ENCODE peak calls at places on chromosomes 12 and 14, in five cellular contexts. W is GM10248, J is GM12865, S is AG09319, M is PC-3. A is an unnamed sample.

GRCh38 chr14:96255501-96256366 is at the start of gene BDKRB1:
- DNase-seq in J (no peak), S (peak), M (peak), W (no peak), A (no peak)

GRCh38 chr12:49515266-49515665 is 23.6 kb upstream of the KCNH3 start:
- DNase-seq in M (peak), S (peak), W (no peak), J (no peak), A (no peak)

GRCh38 chr12:47377414-47378221 is 297.9 kb upstream of the AMIGO2 start:
- DNase-seq in W (no peak), S (peak), J (no peak), M (peak), A (no peak)

GRCh38 chr12:47078733-47079364 is 572 bp upstream of the PCED1B start:
- DNase-seq in J (no peak), S (no peak), W (no peak), M (peak), A (peak)

GRCh38 chr14:24339284-24340151 is at the start of gene RIPK3:
- DNase-seq in S (no peak), W (peak), J (peak), M (no peak), A (peak)

GRCh38 chr14:56417173-56417572 is 162.4 kb upstream of the TMEM260 start:
- DNase-seq in M (no peak), J (no peak), S (no peak), W (no peak), A (no peak)

GRCh38 chr12:117968084-117968789 is 553 bp downstream of the KSR2 start:
- DNase-seq in S (no peak), J (no peak), W (no peak), M (no peak), A (no peak)

GRCh38 chr14:103562135-103562384 is 397 bp downstream of the BAG5 start:
- DNase-seq in M (peak), S (no peak), J (peak), W (no peak), A (no peak)

GRCh38 chr14:54627325-54627717 is 60.4 kb downstream of the SAMD4A start:
- DNase-seq in J (no peak), W (no peak), M (no peak), S (no peak), A (peak)

GRCh38 chr14:91817566-91818325 is 49.6 kb downstream of the TC2N start:
- DNase-seq in J (peak), W (no peak), M (no peak), S (no peak), A (peak)

GRCh38 chr12:6335451-6336078 is 6.3 kb downstream of the TNFRSF1A start:
- DNase-seq in S (no peak), M (peak), J (peak), W (peak), A (peak)

GRCh38 chr12:25152055-25152454 is 42.9 kb downstream of the DNAI7 start:
- DNase-seq in S (no peak), W (no peak), M (no peak), J (no peak), A (no peak)

GRCh38 chr14:70097576-70098256 is 91.0 kb downstream of the SLC8A3 start:
- DNase-seq in W (no peak), J (no peak), S (no peak), M (no peak), A (no peak)

GRCh38 chr12:20716037-20716436 is 20.9 kb downstream of the SLCO1C1 start:
- DNase-seq in W (no peak), M (peak), J (peak), S (no peak), A (no peak)

GRCh38 chr14:90903101-90903500 is 86.9 kb upstream of the TTC7B start:
- DNase-seq in S (peak), J (peak), M (peak), W (peak), A (peak)

GRCh38 chr12:44247588-44247987 is 411.7 kb downstream of the TMEM117 start:
- DNase-seq in J (no peak), W (no peak), S (no peak), M (no peak), A (no peak)

GRCh38 chr14:65213316-65213715 is 111.0 kb upstream of the MAX start:
- DNase-seq in J (no peak), S (no peak), W (no peak), M (no peak), A (no peak)

GRCh38 chr14:98120831-98121464 is 1151.0 kb downstream of the BCL11B start:
- DNase-seq in M (peak), S (no peak), W (no peak), J (peak), A (no peak)

GRCh38 chr14:87745507-87746118 is 247.4 kb downstream of the GALC start:
- DNase-seq in W (peak), S (no peak), J (peak), M (peak), A (peak)

GRCh38 chr14:104348741-104349140 is 210.4 kb downstream of the KIF26A start:
- DNase-seq in J (no peak), M (no peak), S (no peak), W (no peak), A (no peak)

GRCh38 chr12:67943295-67943892 is 45.9 kb upstream of the IFNG-AS1 start:
- DNase-seq in J (peak), S (peak), M (peak), W (peak), A (peak)

GRCh38 chr12:113727651-113728061 is 238.5 kb downstream of the RBM19 start:
- DNase-seq in J (no peak), M (peak), W (no peak), S (no peak), A (no peak)

GRCh38 chr14:88199882-88200281 is 123.2 kb downstream of the KCNK10 start:
- DNase-seq in W (no peak), M (no peak), J (no peak), S (no peak), A (no peak)

GRCh38 chr12:122793685-122794106 is 19.3 kb downstream of the CCDC62 start:
- DNase-seq in J (peak), W (peak), S (no peak), M (peak), A (peak)

GRCh38 chr14:48974994-48975393 is 611.2 kb downstream of the RPS29 start:
- DNase-seq in S (no peak), J (no peak), M (no peak), W (no peak), A (no peak)

GRCh38 chr12:94650143-94651056 is at the start of gene TMCC3:
- DNase-seq in J (peak), S (no peak), M (peak), W (peak), A (peak)

GRCh38 chr14:101098641-101099040 is 195.1 kb upstream of the RTL1 start:
- DNase-seq in J (no peak), M (no peak), S (no peak), W (no peak), A (no peak)

GRCh38 chr12:3568695-3569094 is 77.7 kb downstream of the PRMT8 start:
- DNase-seq in J (no peak), M (no peak), W (no peak), S (no peak), A (no peak)

GRCh38 chr12:110230655-110231054 is 50.4 kb upstream of the ATP2A2 start:
- DNase-seq in S (no peak), M (no peak), W (no peak), J (no peak), A (no peak)

GRCh38 chr14:44404599-44405349 is 102.3 kb downstream of the FSCB start:
- DNase-seq in M (no peak), J (no peak), W (no peak), S (no peak), A (no peak)

GRCh38 chr12:51070004-51070403 is 13.4 kb downstream of the CSRNP2 start:
- DNase-seq in S (no peak), J (no peak), M (no peak), W (no peak), A (no peak)

GRCh38 chr12:45269407-45269741 is 53.5 kb downstream of the ANO6 start:
- DNase-seq in W (no peak), S (no peak), J (no peak), M (no peak), A (no peak)
- TF ChIP-seq CTCF in W (no peak), S (no peak), J (no peak), M (no peak), A (no peak)

DNA sequence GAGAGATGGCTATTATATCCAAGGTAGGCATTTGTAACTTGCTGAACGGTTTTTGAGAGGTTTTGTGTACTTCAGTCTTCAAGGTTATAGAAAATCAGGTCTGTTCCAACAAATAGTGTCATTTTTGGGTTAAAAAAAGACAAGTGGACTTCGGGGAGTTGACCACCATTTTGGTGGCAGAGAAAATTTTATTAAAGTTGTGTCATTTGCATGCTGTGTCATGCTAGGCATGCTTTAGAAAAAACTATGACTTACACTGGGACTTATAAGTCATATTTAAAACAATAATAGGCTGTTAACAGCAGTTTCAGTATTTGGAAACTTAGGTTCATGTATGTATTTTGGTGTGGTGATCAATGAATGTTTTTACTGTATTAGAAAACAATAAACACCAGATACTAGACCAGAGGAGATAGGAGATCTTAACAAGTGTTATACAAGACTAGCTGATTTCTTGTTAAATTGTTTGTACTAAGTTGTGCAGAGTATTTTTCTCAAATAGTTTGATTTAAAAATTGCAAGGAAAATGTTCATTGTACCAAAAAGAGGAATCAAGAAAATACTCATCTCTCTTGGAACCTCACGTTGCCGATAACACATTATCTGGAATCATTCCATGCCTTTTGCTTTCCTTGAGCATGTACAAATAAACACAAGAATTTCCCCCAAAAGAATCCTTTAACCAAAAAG is 1.4 kb downstream of the RAN start:
- DNase-seq in W (no peak), M (no peak), J (no peak), S (no peak), A (no peak)
- TF ChIP-seq CTCF in W (no peak), M (no peak), J (no peak), S (no peak), A (no peak)

GRCh38 chr14:93804654-93805053 is 16.4 kb upstream of the PRIMA1 start:
- DNase-seq in M (no peak), S (no peak), J (no peak), W (no peak), A (no peak)
- TF ChIP-seq CTCF in M (peak), S (no peak), J (peak), W (no peak), A (peak)

DNA sequence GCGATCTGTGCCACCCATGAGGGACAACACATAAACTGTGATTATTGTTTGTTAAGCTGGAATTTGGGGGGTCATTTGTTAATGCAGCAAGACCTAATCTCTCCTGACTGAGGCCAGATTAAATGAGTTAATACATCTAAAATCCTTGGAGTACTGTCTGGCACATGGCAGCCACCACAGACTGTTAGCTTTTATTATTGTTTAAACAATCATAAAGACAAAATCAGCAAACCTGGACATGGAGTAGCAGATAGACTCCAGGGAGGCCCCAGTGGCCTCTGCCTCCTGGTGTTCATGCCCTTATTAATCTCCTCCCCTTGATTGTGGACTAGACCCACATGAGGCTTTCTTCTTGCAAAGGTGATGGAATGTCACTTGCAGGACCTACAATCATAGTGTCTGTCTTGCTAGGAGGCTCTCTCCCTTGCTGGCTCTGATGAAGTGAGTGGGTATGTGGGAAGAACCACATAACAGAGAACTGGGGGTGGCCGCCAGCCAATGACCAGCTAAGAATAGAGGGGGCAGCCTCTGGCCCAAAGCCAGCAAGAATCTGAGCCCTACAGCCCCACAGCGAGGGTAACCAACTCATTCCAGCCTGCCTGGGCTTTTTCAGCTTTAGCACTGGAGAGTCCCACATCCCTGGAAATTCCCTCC is 142.0 kb downstream of the SCARB1 start:
- DNase-seq in W (no peak), S (no peak), M (no peak), J (no peak), A (no peak)
- TF ChIP-seq CTCF in W (no peak), S (no peak), M (no peak), J (no peak), A (no peak)